ENCODE peak calls at places on chromosomes 7 and 10, in ten cellular contexts. D is amniotic stem cell, O is amygdala, L is progenitor cell of endocrine pancreas, Y is NT2/D1, X is GM04503, M is NCI-H748 treated with DMSO at 0.1 percent for 48 hours, F is HepG2, A is fibroblast of lung, V is myocyte. Z is an unnamed sample.

GRCh38 chr7:101989101-101989500 is 171.7 kb downstream of the CUX1 start:
- DNase-seq in D (no peak), M (no peak), V (no peak), A (no peak), F (no peak), X (no peak), O (no peak), Y (no peak), L (no peak), Z (no peak)

GRCh38 chr10:30027057-30028005 is 32.1 kb downstream of the JCAD start:
- DNase-seq in L (no peak), Y (no peak), M (no peak), V (no peak), D (no peak), A (no peak), O (no peak), X (no peak), F (no peak), Z (no peak)

GRCh38 chr10:5502903-5503835 is 3.8 kb upstream of the CALML5 start:
- DNase-seq in O (no peak), Y (no peak), M (no peak), F (no peak), L (no peak), X (no peak), D (no peak), A (no peak), V (no peak), Z (no peak)

GRCh38 chr10:71295641-71296040 is 23.4 kb upstream of the SLC29A3 start:
- DNase-seq in O (no peak), D (no peak), A (no peak), M (no peak), F (no peak), X (no peak), Y (no peak), L (no peak), V (no peak), Z (no peak)

GRCh38 chr10:104441601-104442000 is 88.0 kb downstream of the CFAP58 start:
- DNase-seq in V (peak), X (peak), F (no peak), Y (no peak), D (peak), M (no peak), L (no peak), A (peak), O (no peak), Z (peak)

GRCh38 chr10:75254739-75255138 is 19.0 kb upstream of the COMTD1 start:
- DNase-seq in A (no peak), F (no peak), D (no peak), M (no peak), L (no peak), X (no peak), V (no peak), Y (no peak), O (no peak), Z (no peak)

GRCh38 chr7:30595461-30596042 is 874 bp downstream of the GARS1 start:
- DNase-seq in Y (no peak), D (no peak), A (peak), O (no peak), V (peak), F (no peak), X (no peak), L (no peak), M (no peak), Z (no peak)

GRCh38 chr7:751826-752225 is 24.7 kb upstream of the PRKAR1B start:
- DNase-seq in D (no peak), A (no peak), M (no peak), L (no peak), V (no peak), F (no peak), Y (no peak), X (no peak), O (no peak), Z (no peak)

GRCh38 chr10:100340948-100341847 is 5.8 kb upstream of the SCD start:
- DNase-seq in O (peak), X (no peak), Y (no peak), L (no peak), D (no peak), F (peak), V (peak), M (no peak), A (no peak), Z (no peak)

GRCh38 chr7:139046143-139046542 is 10.3 kb upstream of the ZC3HAV1L start:
- DNase-seq in V (no peak), X (no peak), Y (no peak), L (no peak), A (no peak), M (peak), F (no peak), O (no peak), D (no peak), Z (no peak)

GRCh38 chr10:7409045-7409731 is 1.6 kb downstream of the SFMBT2 start:
- DNase-seq in L (no peak), D (no peak), V (no peak), Y (no peak), A (peak), F (no peak), X (no peak), M (no peak), O (no peak), Z (no peak)

GRCh38 chr10:38047666-38048065 is 37.2 kb downstream of the ZNF33A start:
- DNase-seq in M (no peak), O (no peak), D (no peak), L (no peak), V (no peak), X (no peak), F (no peak), A (peak), Y (no peak), Z (no peak)

GRCh38 chr7:108234981-108235450 is 104.9 kb upstream of the LAMB4 start:
- DNase-seq in X (no peak), M (no peak), A (peak), V (no peak), O (no peak), D (no peak), F (no peak), L (no peak), Y (no peak), Z (no peak)

GRCh38 chr7:29499932-29500331 is 63.7 kb upstream of the PRR15 start:
- DNase-seq in Y (no peak), A (no peak), O (no peak), D (no peak), F (no peak), M (no peak), L (no peak), V (no peak), X (no peak), Z (no peak)

GRCh38 chr10:4941540-4942330 is 21.5 kb upstream of the AKR1C1 start:
- DNase-seq in O (no peak), D (no peak), L (no peak), A (peak), V (peak), M (peak), F (peak), X (no peak), Y (no peak), Z (no peak)

GRCh38 chr10:70856454-70856853 is 31.9 kb downstream of the PCBD1 start:
- DNase-seq in V (no peak), X (no peak), L (no peak), Y (no peak), A (no peak), M (no peak), F (no peak), D (no peak), O (no peak), Z (no peak)

GRCh38 chr7:5215313-5215712 is 25.3 kb downstream of the WIPI2 start:
- DNase-seq in X (no peak), D (no peak), M (no peak), A (no peak), Y (no peak), O (no peak), F (no peak), V (no peak), L (no peak), Z (no peak)

GRCh38 chr10:114174462-114175190 is 623 bp upstream of the CCDC186 start:
- DNase-seq in L (no peak), F (no peak), D (no peak), A (peak), V (peak), M (no peak), Y (no peak), X (no peak), O (no peak), Z (no peak)

GRCh38 chr7:76428868-76429805 is 4.4 kb downstream of the ZP3 start:
- DNase-seq in F (no peak), M (no peak), V (peak), A (no peak), O (no peak), X (no peak), Y (no peak), L (no peak), D (no peak), Z (no peak)

GRCh38 chr10:101367569-101368453 is 13.8 kb downstream of the BTRC start:
- DNase-seq in V (peak), F (no peak), M (no peak), A (peak), O (no peak), D (peak), L (no peak), Y (no peak), X (peak), Z (no peak)

GRCh38 chr7:158266426-158266816 is 321.2 kb downstream of the PTPRN2 start:
- DNase-seq in Y (no peak), V (no peak), F (no peak), D (no peak), L (no peak), M (no peak), O (no peak), A (no peak), X (no peak), Z (no peak)

GRCh38 chr7:134662871-134663205 is 16.2 kb downstream of the BPGM start:
- DNase-seq in F (no peak), D (no peak), A (no peak), V (no peak), Y (no peak), X (no peak), O (no peak), L (no peak), M (no peak), Z (no peak)

GRCh38 chr10:31320179-31320597 is 1.2 kb downstream of the ZEB1 start:
- DNase-seq in F (no peak), O (no peak), M (no peak), Y (no peak), A (peak), D (no peak), X (no peak), V (no peak), L (peak), Z (no peak)

GRCh38 chr7:138285129-138285528 is 174.9 kb upstream of the TRIM24 start:
- DNase-seq in M (no peak), F (peak), A (no peak), Y (no peak), X (no peak), D (no peak), L (no peak), V (no peak), O (no peak), Z (no peak)

GRCh38 chr7:127920787-127921438 is 110.3 kb downstream of the LRRC4 start:
- DNase-seq in F (no peak), O (no peak), V (peak), D (no peak), A (peak), L (no peak), Y (no peak), M (no peak), X (no peak), Z (no peak)

GRCh38 chr7:101630591-101630990 is 1.5 kb upstream of the MYL10 start:
- DNase-seq in V (no peak), F (no peak), O (no peak), D (peak), X (no peak), A (peak), M (no peak), Y (no peak), L (no peak), Z (no peak)

GRCh38 chr7:46930336-46930735 is 651.6 kb downstream of the TNS3 start:
- DNase-seq in L (no peak), D (peak), F (no peak), Y (no peak), V (peak), A (peak), M (no peak), X (peak), O (no peak), Z (peak)

GRCh38 chr7:129831424-129832058 is 121.2 kb downstream of the UBE2H start:
- DNase-seq in F (peak), D (peak), X (peak), Y (no peak), A (peak), L (no peak), V (peak), M (no peak), O (no peak), Z (peak)

GRCh38 chr7:127865466-127865865 is 165.8 kb downstream of the LRRC4 start:
- DNase-seq in M (no peak), O (no peak), Y (no peak), V (peak), F (peak), D (no peak), X (peak), L (no peak), A (peak), Z (no peak)

GRCh38 chr7:148590533-148590932 is at the start of gene C7orf33:
- DNase-seq in O (no peak), M (no peak), D (no peak), V (no peak), A (no peak), F (no peak), L (no peak), X (no peak), Y (no peak), Z (no peak)

GRCh38 chr10:67609996-67610793 is 85.8 kb downstream of the CTNNA3 start:
- DNase-seq in V (no peak), A (peak), O (no peak), Y (no peak), F (no peak), D (no peak), M (no peak), X (peak), L (no peak), Z (no peak)